ENCODE peak calls at places on chromosomes 6 and 20, in ten cellular contexts. I is K562, R is sigmoid colon, J is tibial nerve, A is SK-N-SH, W is HepG2, G is A549, E is esophagus muscularis mucosa, M is H1, K is suprapubic skin. O is an unnamed sample.

GRCh38 chr20:8764289-8764962 is 304.5 kb upstream of the PLCB4 start:
- DNase-seq in M (no peak), E (no peak), A (no peak), W (no peak), K (no peak), R (peak; percentile 75), J (no peak), I (no peak), G (no peak), O (no peak)

GRCh38 chr6:18270216-18270615 is 5.9 kb upstream of the DEK start:
- DNase-seq in A (no peak), I (no peak), R (no peak), K (no peak), J (no peak), G (no peak), W (no peak), E (no peak), M (no peak), O (no peak)

GRCh38 chr6:128347123-128347522 is 173.3 kb downstream of the PTPRK start:
- DNase-seq in K (no peak), W (no peak), J (no peak), I (no peak), G (no peak), A (no peak), R (no peak), E (no peak), M (no peak), O (no peak)

GRCh38 chr20:59611286-59611685 is 6.9 kb downstream of the PHACTR3 start:
- DNase-seq in I (no peak), G (no peak), W (no peak), M (no peak), J (no peak), A (peak; percentile 54), K (no peak), R (no peak), E (no peak), O (no peak)

GRCh38 chr6:16762547-16763477 is 1.6 kb upstream of the ATXN1 start:
- DNase-seq in G (peak; percentile 70), W (peak; percentile 82), E (no peak), A (peak; percentile 61), K (peak; percentile 80), I (peak; percentile 65), M (no peak), R (peak; percentile 75), J (no peak), O (peak; percentile 38)

GRCh38 chr20:52230406-52230805 is 38.8 kb upstream of the ZFP64 start:
- DNase-seq in W (no peak), M (no peak), R (no peak), G (peak; percentile 52), A (no peak), I (no peak), J (no peak), E (no peak), K (no peak), O (no peak)

GRCh38 chr6:166936079-166936787 is 20.1 kb downstream of the RNASET2 start:
- DNase-seq in G (no peak), R (no peak), M (no peak), W (no peak), E (no peak), I (no peak), K (peak; percentile 48), A (no peak), J (no peak), O (no peak)

GRCh38 chr20:62735331-62735821 is 26.7 kb downstream of the NTSR1 start:
- DNase-seq in E (no peak), A (no peak), R (no peak), I (no peak), K (peak; percentile 54), J (no peak), M (no peak), W (no peak), G (no peak), O (no peak)

GRCh38 chr6:13818341-13818740 is 4.0 kb upstream of the MCUR1 start:
- DNase-seq in I (no peak), A (no peak), G (no peak), E (no peak), K (no peak), J (no peak), R (no peak), W (peak; percentile 74), M (no peak), O (no peak)

GRCh38 chr6:118980063-118980462 is 45.1 kb upstream of the MCM9 start:
- DNase-seq in E (no peak), R (no peak), M (no peak), J (peak; percentile 25), W (peak; percentile 21), I (no peak), K (no peak), A (no peak), G (peak; percentile 1), O (no peak)

GRCh38 chr6:82270791-82271392 is 23.3 kb upstream of the IBTK start:
- DNase-seq in M (no peak), E (no peak), G (peak; percentile 36), R (no peak), J (no peak), I (peak; percentile 38), A (peak; percentile 39), K (no peak), W (peak; percentile 30), O (no peak)

GRCh38 chr20:31260326-31260932 is 3.0 kb downstream of the DEFB115 start:
- DNase-seq in I (peak; percentile 49), M (no peak), K (no peak), G (peak; percentile 44), W (peak; percentile 66), A (peak; percentile 29), J (no peak), R (no peak), E (no peak), O (no peak)

GRCh38 chr20:5513975-5514516 is 197.3 kb upstream of the PROKR2 start:
- DNase-seq in R (no peak), I (no peak), A (no peak), E (no peak), G (peak; percentile 88), K (no peak), W (peak; percentile 99), J (no peak), M (no peak), O (no peak)

GRCh38 chr6:110756817-110757216 is 58.5 kb downstream of the CDK19 start:
- DNase-seq in R (no peak), J (no peak), E (no peak), I (no peak), M (no peak), K (no peak), W (no peak), A (no peak), G (no peak), O (no peak)

GRCh38 chr6:134823635-134824034 is 126.3 kb downstream of the ALDH8A1 start:
- DNase-seq in E (no peak), W (no peak), J (no peak), M (no peak), I (no peak), R (no peak), A (no peak), K (no peak), G (no peak), O (no peak)

GRCh38 chr6:134830194-134830593 is 119.7 kb downstream of the ALDH8A1 start:
- DNase-seq in G (no peak), J (no peak), R (no peak), E (no peak), A (no peak), I (no peak), W (no peak), K (no peak), M (no peak), O (no peak)

GRCh38 chr6:134830945-134831344 is 119.0 kb downstream of the ALDH8A1 start:
- DNase-seq in G (no peak), E (no peak), W (peak; percentile 13), A (no peak), J (no peak), K (no peak), R (no peak), I (no peak), M (no peak), O (no peak)

GRCh38 chr6:134828641-134829040 is 121.3 kb downstream of the ALDH8A1 start:
- DNase-seq in G (no peak), J (no peak), I (no peak), R (no peak), E (no peak), M (no peak), W (no peak), K (no peak), A (no peak), O (no peak)

GRCh38 chr6:134826889-134827737 is 122.8 kb downstream of the ALDH8A1 start:
- DNase-seq in R (peak; percentile 89), W (no peak), E (no peak), G (no peak), K (peak; percentile 93), J (peak; percentile 53), I (no peak), M (no peak), A (no peak), O (peak; percentile 71)
- TF ChIP-seq CTCF in R (no peak), W (no peak), E (no peak), G (no peak), K (peak; percentile 13), J (no peak), I (no peak), M (no peak), A (no peak), O (peak; percentile 9)

GRCh38 chr20:10172998-10173655 is 45.5 kb upstream of the SNAP25 start:
- DNase-seq in W (no peak), R (no peak), G (peak; percentile 12), I (no peak), E (no peak), K (no peak), A (no peak), J (no peak), M (no peak), O (no peak)
- H3K27ac ChIP-seq in W (no peak overlapping the region), R (no peak overlapping the region), G (peak overlapping the region; percentile 88), I (no peak overlapping the region), E (no peak overlapping the region), K (no peak overlapping the region), A (no peak overlapping the region), J (no peak overlapping the region), M (no peak overlapping the region), O (no peak overlapping the region)

DNA sequence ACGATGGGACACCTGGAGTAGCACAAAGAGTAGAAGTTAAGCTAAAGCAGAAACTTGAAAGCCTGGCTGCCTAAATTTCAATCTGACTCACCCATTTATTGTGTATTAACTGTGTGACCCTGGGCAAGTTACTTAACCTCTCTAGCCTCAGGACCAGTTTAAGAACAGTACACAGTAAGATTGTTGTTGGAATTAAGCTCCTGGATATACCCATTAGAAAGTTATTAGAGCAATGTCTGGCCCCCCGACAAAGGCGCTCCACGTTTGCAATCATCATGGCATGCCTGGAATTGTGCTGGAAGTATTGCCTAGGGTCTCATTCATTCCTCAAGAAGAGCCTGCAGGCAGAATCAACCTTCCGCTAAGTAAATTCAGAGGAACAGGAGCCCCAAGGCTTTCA is 1.4 kb downstream of the SDC4 start:
- DNase-seq in K (no peak), M (no peak), I (no peak), E (no peak), J (no peak), R (no peak), W (no peak), A (no peak), G (no peak), O (no peak)
- TF ChIP-seq EP300 in K (no peak), M (no peak), I (no peak), E (no peak), J (no peak), R (no peak), W (no peak), A (no peak), G (no peak), O (no peak)

DNA sequence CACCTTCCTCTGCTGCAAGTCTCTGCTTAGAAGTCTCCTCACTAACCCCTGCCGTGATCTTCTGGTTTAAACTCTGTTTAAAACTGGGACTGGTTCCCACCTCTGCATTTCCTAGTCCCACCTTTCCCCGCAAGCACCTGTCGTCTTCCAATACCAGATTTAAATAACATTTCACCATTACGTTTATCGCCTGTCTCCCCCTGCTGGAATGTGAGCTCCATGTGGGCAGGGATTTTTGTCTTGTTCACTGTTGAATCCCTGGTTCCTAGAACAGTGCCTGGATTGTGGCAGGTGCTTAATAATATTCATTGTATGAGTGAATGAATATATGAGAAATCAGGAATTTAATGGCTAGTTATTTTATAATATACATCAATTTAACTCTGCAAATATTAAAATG is 2.7 kb downstream of the GUCA1A start:
- DNase-seq in R (no peak), I (no peak), W (peak; percentile 29), J (no peak), K (no peak), A (no peak), M (no peak), E (no peak), G (peak; percentile 29), O (no peak)
- TF ChIP-seq CTCF in R (no peak), I (peak; percentile 43), W (peak; percentile 50), J (no peak), K (no peak), A (peak; percentile 31), M (peak; percentile 34), E (no peak), G (peak; percentile 12), O (no peak)

O was measured in ovary.